ENCODE peak calls at places on chromosome 22, in nine cellular contexts. B is GM12891, X is RWPE1, A is amniotic stem cell, J is upper lobe of right lung, U is activated gamma-delta T cell treated with Interleukin-2 at 50 U/mL for 16 hours, S is aorta, F is AG20443, W is cortex of kidney. N is an unnamed sample.

GRCh38 chr22:40058265-40058664 is 63.5 kb downstream of the FAM83F start:
- DNase-seq in W (no peak), B (no peak), F (no peak), U (no peak), X (no peak), A (no peak), J (no peak), S (no peak), N (no peak)

GRCh38 chr22:21621891-21622623 is 7.8 kb downstream of the YDJC start:
- DNase-seq in S (peak; percentile 69), W (no peak), A (no peak), B (no peak), X (no peak), J (no peak), U (no peak), F (peak; percentile 41), N (no peak)

GRCh38 chr22:40203568-40203967 is 25.8 kb downstream of the TNRC6B start:
- DNase-seq in J (no peak), F (no peak), S (no peak), W (no peak), A (no peak), B (peak; percentile 38), U (peak; percentile 36), X (no peak), N (no peak)

GRCh38 chr22:29979645-29980303 is 96.8 kb downstream of the MTMR3 start:
- DNase-seq in J (no peak), A (no peak), F (peak; percentile 49), S (no peak), B (no peak), W (no peak), X (no peak), U (no peak), N (no peak)

GRCh38 chr22:50173983-50174355 is 3.4 kb downstream of the PANX2 start:
- DNase-seq in B (no peak), U (no peak), A (no peak), J (no peak), X (no peak), W (no peak), S (peak; percentile 41), F (no peak), N (no peak)

GRCh38 chr22:22233081-22233480 is 11.5 kb upstream of the VPREB1 start:
- DNase-seq in U (no peak), A (no peak), B (no peak), S (no peak), X (no peak), F (no peak), J (no peak), W (no peak), N (no peak)

GRCh38 chr22:29342177-29342576 is 26.7 kb upstream of the RASL10A start:
- DNase-seq in X (no peak), A (no peak), F (no peak), S (peak; percentile 20), W (no peak), B (no peak), U (no peak), J (no peak), N (no peak)

GRCh38 chr22:28711820-28712777 is 29.5 kb downstream of the CHEK2 start:
- DNase-seq in U (no peak), F (peak; percentile 82), A (peak; percentile 79), X (peak; percentile 59), J (no peak), S (no peak), B (no peak), W (no peak), N (peak; percentile 97)

GRCh38 chr22:41532908-41533825 is 11.1 kb downstream of the POLR3H start:
- DNase-seq in F (peak; percentile 76), S (peak; percentile 83), X (no peak), J (peak; percentile 83), A (peak; percentile 14), W (no peak), U (peak; percentile 62), B (peak; percentile 81), N (no peak)

GRCh38 chr22:41288245-41288946 is 2.4 kb upstream of the RANGAP1 start:
- DNase-seq in X (peak; percentile 71), J (no peak), A (peak; percentile 73), S (no peak), B (no peak), U (no peak), W (no peak), F (peak; percentile 47), N (peak; percentile 77)

GRCh38 chr22:28855355-28856094 is 27.8 kb upstream of the ZNRF3 start:
- DNase-seq in B (peak; percentile 44), A (peak; percentile 25), U (peak; percentile 46), W (no peak), S (no peak), F (peak; percentile 79), X (peak; percentile 52), J (no peak), N (peak; percentile 37)

GRCh38 chr22:23305922-23306374 is 125.6 kb downstream of the BCR start:
- DNase-seq in B (no peak), S (peak; percentile 85), W (no peak), A (no peak), J (peak; percentile 70), F (no peak), X (no peak), U (no peak), N (no peak)

GRCh38 chr22:49551446-49551845 is 276.2 kb downstream of the BRD1 start:
- DNase-seq in X (no peak), F (no peak), A (no peak), S (no peak), J (peak; percentile 59), W (no peak), B (no peak), U (no peak), N (no peak)

GRCh38 chr22:36891646-36892045 is 21.8 kb upstream of the CSF2RB start:
- DNase-seq in U (no peak), B (no peak), S (no peak), X (no peak), F (no peak), W (no peak), A (no peak), J (no peak), N (no peak)

GRCh38 chr22:38802671-38803121 is 8.8 kb upstream of the DNAL4 start:
- DNase-seq in W (no peak), A (peak; percentile 78), F (peak; percentile 91), B (no peak), S (peak; percentile 71), U (no peak), X (peak; percentile 90), J (no peak), N (peak; percentile 89)

GRCh38 chr22:26122920-26123468 is 46.3 kb upstream of the SEZ6L start:
- DNase-seq in S (no peak), F (no peak), A (no peak), B (no peak), W (no peak), J (no peak), X (no peak), U (no peak), N (no peak)

GRCh38 chr22:27094633-27095308 is 437.4 kb downstream of the MIAT start:
- DNase-seq in B (no peak), W (no peak), F (peak; percentile 88), X (no peak), A (no peak), S (no peak), J (no peak), U (no peak), N (no peak)

N was measured in HS-5.